ENCODE peak calls at places on chromosomes 4 and X, in ten cellular contexts. One of them, this sample, is unnamed.

GRCh38 chr4:38166082-38166481 is 205.9 kb downstream of the PTTG2 start:
- DNase-seq in CD4-positive, CD25-positive, alpha-beta regulatory T cell: peak
- DNase-seq in activated T-helper 1 cell treated with anti-CD3 and anti-CD28 coated beads, Interleukin-2, amount 50 U/mL, for 16 hours: no peak
- DNase-seq in stimulated activated naive CD4-positive, alpha-beta T cell: no peak
- DNase-seq in ACHN: no peak
- DNase-seq in right lobe of liver: no peak
- DNase-seq in breast epithelium: no peak
- DNase-seq in LoVo: no peak
- DNase-seq in ecto neural progenitor cell: no peak
- DNase-seq in stimulated activated CD4-positive, alpha-beta T cell treated with anti-CD3 and anti-CD28 coated beads, Interleukin-2, amount 100 ng/mL, for 24 hours: no peak
- DNase-seq in this sample: no peak

GRCh38 chr4:58940167-58940566 is 1830.0 kb upstream of the IGFBP7 start:
- DNase-seq in stimulated activated CD4-positive, alpha-beta T cell treated with anti-CD3 and anti-CD28 coated beads, Interleukin-2, amount 100 ng/mL, for 24 hours: no peak
- DNase-seq in CD4-positive, CD25-positive, alpha-beta regulatory T cell: no peak
- DNase-seq in breast epithelium: no peak
- DNase-seq in LoVo: no peak
- DNase-seq in stimulated activated naive CD4-positive, alpha-beta T cell: no peak
- DNase-seq in ecto neural progenitor cell: no peak
- DNase-seq in ACHN: peak
- DNase-seq in activated T-helper 1 cell treated with anti-CD3 and anti-CD28 coated beads, Interleukin-2, amount 50 U/mL, for 16 hours: no peak
- DNase-seq in right lobe of liver: no peak
- DNase-seq in this sample: no peak

GRCh38 chrX:10685923-10686595 is 65.7 kb upstream of the MID1 start:
- DNase-seq in activated T-helper 1 cell treated with anti-CD3 and anti-CD28 coated beads, Interleukin-2, amount 50 U/mL, for 16 hours: no peak
- DNase-seq in breast epithelium: no peak
- DNase-seq in ecto neural progenitor cell: no peak
- DNase-seq in right lobe of liver: no peak
- DNase-seq in CD4-positive, CD25-positive, alpha-beta regulatory T cell: no peak
- DNase-seq in LoVo: no peak
- DNase-seq in ACHN: no peak
- DNase-seq in stimulated activated naive CD4-positive, alpha-beta T cell: no peak
- DNase-seq in stimulated activated CD4-positive, alpha-beta T cell treated with anti-CD3 and anti-CD28 coated beads, Interleukin-2, amount 100 ng/mL, for 24 hours: no peak
- DNase-seq in this sample: no peak

GRCh38 chr4:93832097-93832496 is 3.5 kb downstream of the ATOH1 start:
- DNase-seq in CD4-positive, CD25-positive, alpha-beta regulatory T cell: no peak
- DNase-seq in stimulated activated naive CD4-positive, alpha-beta T cell: no peak
- DNase-seq in LoVo: no peak
- DNase-seq in ACHN: no peak
- DNase-seq in right lobe of liver: no peak
- DNase-seq in activated T-helper 1 cell treated with anti-CD3 and anti-CD28 coated beads, Interleukin-2, amount 50 U/mL, for 16 hours: no peak
- DNase-seq in ecto neural progenitor cell: no peak
- DNase-seq in stimulated activated CD4-positive, alpha-beta T cell treated with anti-CD3 and anti-CD28 coated beads, Interleukin-2, amount 100 ng/mL, for 24 hours: no peak
- DNase-seq in breast epithelium: no peak
- DNase-seq in this sample: no peak

GRCh38 chrX:142428916-142429315 is 223.8 kb upstream of the MAGEC2 start:
- DNase-seq in LoVo: no peak
- DNase-seq in ACHN: no peak
- DNase-seq in stimulated activated naive CD4-positive, alpha-beta T cell: no peak
- DNase-seq in right lobe of liver: no peak
- DNase-seq in activated T-helper 1 cell treated with anti-CD3 and anti-CD28 coated beads, Interleukin-2, amount 50 U/mL, for 16 hours: no peak
- DNase-seq in CD4-positive, CD25-positive, alpha-beta regulatory T cell: no peak
- DNase-seq in breast epithelium: no peak
- DNase-seq in stimulated activated CD4-positive, alpha-beta T cell treated with anti-CD3 and anti-CD28 coated beads, Interleukin-2, amount 100 ng/mL, for 24 hours: no peak
- DNase-seq in ecto neural progenitor cell: no peak
- DNase-seq in this sample: no peak

GRCh38 chr4:24932831-24933230 is 20.0 kb upstream of the CCDC149 start:
- DNase-seq in ecto neural progenitor cell: no peak
- DNase-seq in breast epithelium: no peak
- DNase-seq in stimulated activated CD4-positive, alpha-beta T cell treated with anti-CD3 and anti-CD28 coated beads, Interleukin-2, amount 100 ng/mL, for 24 hours: no peak
- DNase-seq in right lobe of liver: no peak
- DNase-seq in LoVo: no peak
- DNase-seq in ACHN: no peak
- DNase-seq in stimulated activated naive CD4-positive, alpha-beta T cell: no peak
- DNase-seq in CD4-positive, CD25-positive, alpha-beta regulatory T cell: no peak
- DNase-seq in activated T-helper 1 cell treated with anti-CD3 and anti-CD28 coated beads, Interleukin-2, amount 50 U/mL, for 16 hours: no peak
- DNase-seq in this sample: no peak

GRCh38 chr4:5780831-5781480 is 70.0 kb downstream of the EVC start:
- DNase-seq in ACHN: no peak
- DNase-seq in stimulated activated naive CD4-positive, alpha-beta T cell: no peak
- DNase-seq in stimulated activated CD4-positive, alpha-beta T cell treated with anti-CD3 and anti-CD28 coated beads, Interleukin-2, amount 100 ng/mL, for 24 hours: no peak
- DNase-seq in right lobe of liver: peak
- DNase-seq in activated T-helper 1 cell treated with anti-CD3 and anti-CD28 coated beads, Interleukin-2, amount 50 U/mL, for 16 hours: no peak
- DNase-seq in LoVo: no peak
- DNase-seq in breast epithelium: no peak
- DNase-seq in ecto neural progenitor cell: no peak
- DNase-seq in CD4-positive, CD25-positive, alpha-beta regulatory T cell: no peak
- DNase-seq in this sample: no peak

GRCh38 chr4:52877694-52878093 is 15.6 kb downstream of the RASL11B start:
- DNase-seq in stimulated activated CD4-positive, alpha-beta T cell treated with anti-CD3 and anti-CD28 coated beads, Interleukin-2, amount 100 ng/mL, for 24 hours: no peak
- DNase-seq in stimulated activated naive CD4-positive, alpha-beta T cell: no peak
- DNase-seq in breast epithelium: no peak
- DNase-seq in ACHN: no peak
- DNase-seq in right lobe of liver: no peak
- DNase-seq in CD4-positive, CD25-positive, alpha-beta regulatory T cell: no peak
- DNase-seq in ecto neural progenitor cell: no peak
- DNase-seq in LoVo: no peak
- DNase-seq in activated T-helper 1 cell treated with anti-CD3 and anti-CD28 coated beads, Interleukin-2, amount 50 U/mL, for 16 hours: no peak
- DNase-seq in this sample: no peak

GRCh38 chrX:96474357-96475125 is 210.1 kb upstream of the DIAPH2 start:
- DNase-seq in ecto neural progenitor cell: no peak
- DNase-seq in stimulated activated naive CD4-positive, alpha-beta T cell: no peak
- DNase-seq in LoVo: peak
- DNase-seq in activated T-helper 1 cell treated with anti-CD3 and anti-CD28 coated beads, Interleukin-2, amount 50 U/mL, for 16 hours: no peak
- DNase-seq in ACHN: no peak
- DNase-seq in breast epithelium: no peak
- DNase-seq in CD4-positive, CD25-positive, alpha-beta regulatory T cell: no peak
- DNase-seq in right lobe of liver: no peak
- DNase-seq in stimulated activated CD4-positive, alpha-beta T cell treated with anti-CD3 and anti-CD28 coated beads, Interleukin-2, amount 100 ng/mL, for 24 hours: no peak
- DNase-seq in this sample: no peak

GRCh38 chr4:139242511-139243051 is 37.4 kb downstream of the MGARP start:
- DNase-seq in ACHN: peak
- DNase-seq in stimulated activated naive CD4-positive, alpha-beta T cell: no peak
- DNase-seq in activated T-helper 1 cell treated with anti-CD3 and anti-CD28 coated beads, Interleukin-2, amount 50 U/mL, for 16 hours: no peak
- DNase-seq in CD4-positive, CD25-positive, alpha-beta regulatory T cell: no peak
- DNase-seq in breast epithelium: no peak
- DNase-seq in right lobe of liver: no peak
- DNase-seq in LoVo: peak
- DNase-seq in ecto neural progenitor cell: no peak
- DNase-seq in stimulated activated CD4-positive, alpha-beta T cell treated with anti-CD3 and anti-CD28 coated beads, Interleukin-2, amount 100 ng/mL, for 24 hours: no peak
- DNase-seq in this sample: no peak

GRCh38 chr4:39228377-39228776 is 46.0 kb downstream of the WDR19 start:
- DNase-seq in right lobe of liver: no peak
- DNase-seq in stimulated activated CD4-positive, alpha-beta T cell treated with anti-CD3 and anti-CD28 coated beads, Interleukin-2, amount 100 ng/mL, for 24 hours: no peak
- DNase-seq in stimulated activated naive CD4-positive, alpha-beta T cell: no peak
- DNase-seq in ecto neural progenitor cell: no peak
- DNase-seq in breast epithelium: no peak
- DNase-seq in LoVo: no peak
- DNase-seq in ACHN: no peak
- DNase-seq in activated T-helper 1 cell treated with anti-CD3 and anti-CD28 coated beads, Interleukin-2, amount 50 U/mL, for 16 hours: no peak
- DNase-seq in CD4-positive, CD25-positive, alpha-beta regulatory T cell: no peak
- DNase-seq in this sample: no peak